ENCODE peak calls at places on chromosomes 2 and 18, in eight cellular contexts. N is LNCaP clone FGC, H is fibroblast of the aortic adventitia, R is stomach, K is fibroblast of lung, I is upper lobe of right lung, X is Panc1, W is fibroblast of mammary gland. J is an unnamed sample.

GRCh38 chr2:235095569-235095968 is 143.8 kb downstream of the SH3BP4 start:
- DNase-seq in W (peak; percentile 73), R (no peak), H (peak; percentile 32), K (peak; percentile 44), X (no peak), I (no peak), N (no peak), J (peak; percentile 44)

GRCh38 chr2:5673148-5673860 is 18.9 kb upstream of the SOX11 start:
- DNase-seq in K (no peak), W (no peak), H (no peak), N (no peak), X (no peak), I (no peak), R (no peak), J (no peak)

GRCh38 chr2:119678021-119678656 is 862 bp upstream of the TMEM177 start:
- DNase-seq in R (peak; percentile 54), N (peak; percentile 49), X (no peak), H (no peak), W (no peak), I (no peak), K (no peak), J (no peak)

GRCh38 chr2:101697124-101697793 is at the start of gene MAP4K4:
- DNase-seq in K (peak; percentile 83), W (peak; percentile 80), N (peak; percentile 23), X (no peak), R (peak; percentile 75), I (peak; percentile 92), H (peak; percentile 87), J (peak; percentile 87)

GRCh38 chr18:32373995-32374394 is 96.7 kb downstream of the GAREM1 start:
- DNase-seq in K (peak; percentile 63), W (peak; percentile 68), N (peak; percentile 59), X (no peak), R (no peak), I (no peak), H (peak; percentile 49), J (peak; percentile 75)

GRCh38 chr2:128424806-128425205 is 106.1 kb upstream of the HS6ST1 start:
- DNase-seq in N (no peak), K (no peak), W (no peak), R (peak; percentile 28), X (no peak), I (peak; percentile 43), H (no peak), J (no peak)

GRCh38 chr2:84876369-84876768 is 4.5 kb downstream of the TRABD2A start:
- DNase-seq in W (no peak), X (no peak), H (no peak), K (no peak), I (no peak), N (no peak), R (no peak), J (no peak)

GRCh38 chr2:8319219-8319618 is 362.6 kb upstream of the ID2 start:
- DNase-seq in X (no peak), I (no peak), H (no peak), W (peak; percentile 57), K (no peak), N (no peak), R (no peak), J (no peak)

GRCh38 chr2:207869784-207870778 is 100.4 kb upstream of the FZD5 start:
- DNase-seq in K (peak; percentile 70), X (no peak), N (no peak), W (peak; percentile 86), I (no peak), R (no peak), H (peak; percentile 64), J (peak; percentile 58)

GRCh38 chr2:63665806-63666205 is 77.0 kb downstream of the MDH1 start:
- DNase-seq in K (peak; percentile 69), W (peak; percentile 88), I (no peak), X (no peak), N (no peak), H (peak; percentile 63), R (no peak), J (peak; percentile 72)

GRCh38 chr2:86413296-86414085 is 27.7 kb upstream of the KDM3A start:
- DNase-seq in R (no peak), K (no peak), I (no peak), N (no peak), W (no peak), X (no peak), H (no peak), J (no peak)

GRCh38 chr2:117786520-117786919 is 28.0 kb upstream of the DDX18 start:
- DNase-seq in R (no peak), X (no peak), I (no peak), W (no peak), H (no peak), N (no peak), K (no peak), J (peak; percentile 5)

GRCh38 chr18:773980-774624 is 37.9 kb downstream of the YES1 start:
- DNase-seq in N (no peak), W (no peak), R (no peak), H (no peak), K (no peak), X (no peak), I (no peak), J (no peak)

GRCh38 chr2:12861344-12861942 is 144.7 kb downstream of the TRIB2 start:
- DNase-seq in I (no peak), K (peak; percentile 39), R (no peak), W (peak; percentile 83), X (no peak), H (peak; percentile 65), N (no peak), J (peak; percentile 87)

GRCh38 chr18:75109819-75110218 is 99.1 kb downstream of the PTGR3 start:
- DNase-seq in I (no peak), X (no peak), K (no peak), N (no peak), R (no peak), W (no peak), H (no peak), J (no peak)

GRCh38 chr2:119119076-119119710 is 39.4 kb downstream of the C1QL2 start:
- DNase-seq in K (no peak), R (no peak), X (no peak), N (no peak), W (no peak), H (no peak), I (no peak), J (no peak)

DNA sequence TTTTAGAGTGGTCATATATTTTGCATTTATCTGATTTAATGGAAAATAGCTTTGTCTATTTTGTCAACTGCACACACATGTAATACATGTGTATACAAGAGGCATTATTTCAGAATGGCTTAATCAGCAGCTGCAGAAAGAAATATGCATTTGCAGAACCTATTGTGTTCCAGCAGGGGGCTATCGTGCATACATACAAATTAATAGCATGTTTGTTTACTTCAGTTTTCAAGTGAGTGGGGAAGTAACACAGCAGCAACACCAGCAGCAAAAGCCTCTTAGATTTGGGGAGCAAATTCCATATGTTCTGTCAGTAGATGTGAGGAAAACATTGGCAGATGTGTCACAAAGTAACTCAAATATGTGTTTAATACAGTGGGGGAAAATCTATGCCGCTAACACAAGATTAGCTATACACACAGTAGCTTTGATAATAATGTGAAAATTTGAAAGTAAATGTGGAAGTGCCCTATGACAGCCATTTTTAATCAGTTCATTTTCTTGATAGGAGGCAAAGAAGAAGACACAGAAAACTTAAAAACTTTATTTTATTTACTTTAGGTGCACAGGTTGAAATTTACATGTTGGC is 218.1 kb downstream of the WDR7 start:
- DNase-seq in I (no peak), N (peak; percentile 50), W (peak; percentile 74), R (no peak), X (peak; percentile 36), K (peak; percentile 79), H (peak; percentile 60), J (peak; percentile 81)
- TF ChIP-seq CTCF in I (peak; percentile 63), N (peak; percentile 90), W (peak; percentile 86), R (peak; percentile 54), X (peak; percentile 63), K (peak; percentile 72), H (peak; percentile 71), J (peak; percentile 77)

GRCh38 chr2:191150451-191151314 is at the start of gene STAT4:
- DNase-seq in I (peak; percentile 75), H (peak; percentile 37), W (peak; percentile 67), X (no peak), K (no peak), R (peak; percentile 62), N (no peak), J (peak; percentile 50)
- H3K4me3 ChIP-seq in I (peak within 1 kb of the TSS; percentile 62), H (peak within 1 kb of the TSS; percentile 54), W (peak within 1 kb of the TSS; percentile 60), X (peak within 1 kb of the TSS; percentile 51), K (peak within 1 kb of the TSS; percentile 55), R (peak within 1 kb of the TSS; percentile 47), N (no peak within 1 kb of the TSS), J (peak within 1 kb of the TSS; percentile 47)

DNA sequence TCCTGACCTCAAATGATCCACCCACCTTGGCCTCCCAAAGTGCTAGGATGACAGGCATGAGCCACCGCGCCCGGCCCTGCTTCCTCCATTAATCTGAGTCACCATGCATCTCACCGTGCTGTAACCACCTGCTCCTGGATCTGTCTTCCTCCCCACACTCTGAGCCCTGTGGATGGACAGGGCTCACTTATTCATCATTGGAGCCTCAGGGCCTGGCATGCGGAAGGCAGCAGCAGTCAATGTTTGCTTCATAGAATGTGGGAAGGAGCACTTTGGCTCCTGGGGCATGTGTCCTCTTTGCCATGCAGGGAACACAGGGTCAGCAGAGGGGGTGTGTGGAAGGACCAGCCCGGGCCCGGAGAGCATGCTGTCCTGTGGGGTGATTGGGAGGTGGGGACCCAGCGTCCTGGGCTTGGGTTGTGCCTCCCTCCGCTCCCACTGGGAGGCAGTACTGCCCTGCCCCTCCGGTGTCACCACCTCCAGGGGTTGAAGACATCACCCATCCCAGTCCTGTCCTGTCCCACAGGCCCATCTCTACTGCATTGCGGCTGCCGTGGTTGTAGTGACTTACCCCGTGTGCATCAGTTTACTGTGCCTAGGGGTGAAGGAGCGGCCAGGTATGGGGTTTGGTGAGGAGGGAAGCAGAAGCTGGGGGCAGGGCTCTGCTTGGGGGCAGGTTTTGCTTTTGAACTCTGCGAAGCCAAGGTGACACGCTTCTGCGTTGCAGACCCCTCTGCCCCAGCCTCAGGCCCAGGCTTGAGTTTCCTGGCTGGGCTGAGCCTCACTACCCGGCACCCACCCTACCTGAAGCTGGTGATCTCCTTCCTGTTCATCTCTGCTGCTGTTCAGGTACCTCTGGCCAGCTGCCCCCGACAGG is 11.5 kb downstream of the MFSD2B start:
- DNase-seq in K (no peak), R (peak; percentile 37), X (no peak), N (no peak), I (no peak), H (no peak), W (no peak), J (no peak)
- TF ChIP-seq CTCF in K (peak; percentile 9), R (peak; percentile 11), X (peak; percentile 38), N (no peak), I (no peak), H (peak; percentile 17), W (peak; percentile 22), J (peak; percentile 33)

DNA sequence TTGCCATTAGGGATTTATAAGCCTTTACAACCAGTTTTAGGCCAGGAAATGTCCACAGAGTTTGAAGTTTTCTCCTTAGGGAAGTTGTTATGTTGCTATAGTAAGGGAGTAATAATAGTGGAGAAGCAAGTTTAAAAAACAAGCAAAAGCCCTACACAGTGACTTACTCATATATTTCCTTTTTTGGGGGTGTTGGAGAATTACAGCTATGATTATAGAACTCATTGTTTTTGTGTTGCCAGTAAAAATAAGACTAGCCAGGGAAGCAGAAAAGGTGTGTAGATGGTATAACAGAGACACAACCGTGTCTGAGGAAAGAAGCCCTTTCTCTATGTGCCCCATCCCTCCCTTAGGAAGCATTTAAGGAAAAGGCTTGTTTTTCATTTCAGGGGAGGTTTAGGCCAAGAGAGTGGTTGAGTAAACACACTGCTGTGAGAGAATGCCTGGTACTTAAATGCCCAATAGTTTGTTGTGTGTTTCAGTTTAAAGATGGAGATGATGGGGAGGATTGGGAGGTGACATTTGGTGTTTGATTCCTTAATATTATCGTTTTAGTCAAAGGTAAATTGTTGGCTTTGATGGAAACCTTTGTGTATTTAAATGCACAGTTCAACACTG is 2.4 kb downstream of the VAPA start:
- DNase-seq in K (no peak), W (no peak), N (no peak), H (peak; percentile 39), I (no peak), R (no peak), X (no peak), J (peak; percentile 57)
- H3K4me3 ChIP-seq in K (peak overlapping the region; percentile 77), W (peak overlapping the region; percentile 72), N (peak overlapping the region; percentile 81), H (peak overlapping the region; percentile 83), I (peak overlapping the region; percentile 90), R (peak overlapping the region; percentile 96), X (peak overlapping the region; percentile 83), J (peak overlapping the region; percentile 82)

J was measured in cardiac fibroblast.